ENCODE peak calls at places on chromosome 5, in four cellular contexts. One of them, this sample, is unnamed.

GRCh38 chr5:72602696-72603685 is 95.8 kb upstream of the ZNF366 start:
- DNase-seq in foreskin fibroblast: peak
- DNase-seq in iPS DF 19.7: no peak
- DNase-seq in NCI-H446: no peak
- DNase-seq in this sample: no peak

GRCh38 chr5:145797336-145797735 is 37.8 kb downstream of the PRELID2 start:
- DNase-seq in foreskin fibroblast: peak
- DNase-seq in iPS DF 19.7: no peak
- DNase-seq in NCI-H446: no peak
- DNase-seq in this sample: no peak

GRCh38 chr5:174724484-174725260 is at the start of gene MSX2:
- DNase-seq in foreskin fibroblast: peak
- DNase-seq in iPS DF 19.7: no peak
- DNase-seq in NCI-H446: no peak
- DNase-seq in this sample: no peak

GRCh38 chr5:102670224-102670836 is 84.8 kb upstream of the PAM start:
- DNase-seq in foreskin fibroblast: peak
- DNase-seq in iPS DF 19.7: no peak
- DNase-seq in NCI-H446: no peak
- DNase-seq in this sample: no peak

GRCh38 chr5:137492321-137492720 is 6.8 kb downstream of the SPOCK1 start:
- DNase-seq in foreskin fibroblast: no peak
- DNase-seq in iPS DF 19.7: no peak
- DNase-seq in NCI-H446: no peak
- DNase-seq in this sample: no peak

GRCh38 chr5:94793816-94794198 is 175.3 kb downstream of the SLF1 start:
- DNase-seq in foreskin fibroblast: peak
- DNase-seq in iPS DF 19.7: no peak
- DNase-seq in NCI-H446: no peak
- DNase-seq in this sample: no peak

GRCh38 chr5:73652391-73652790 is 26.4 kb downstream of the ARHGEF28 start:
- DNase-seq in foreskin fibroblast: no peak
- DNase-seq in iPS DF 19.7: no peak
- DNase-seq in NCI-H446: no peak
- DNase-seq in this sample: no peak

GRCh38 chr5:56659991-56660390 is 155.4 kb upstream of the MAP3K1 start:
- DNase-seq in foreskin fibroblast: no peak
- DNase-seq in iPS DF 19.7: no peak
- DNase-seq in NCI-H446: no peak
- DNase-seq in this sample: no peak

GRCh38 chr5:20360243-20360642 is 372.2 kb upstream of the CDH18 start:
- DNase-seq in foreskin fibroblast: no peak
- DNase-seq in iPS DF 19.7: no peak
- DNase-seq in NCI-H446: peak
- DNase-seq in this sample: no peak

GRCh38 chr5:150138551-150139265 is 16.9 kb downstream of the PDGFRB start:
- DNase-seq in foreskin fibroblast: peak
- DNase-seq in iPS DF 19.7: no peak
- DNase-seq in NCI-H446: no peak
- DNase-seq in this sample: no peak

GRCh38 chr5:15234911-15235310 is 265.1 kb upstream of the FBXL7 start:
- DNase-seq in foreskin fibroblast: peak
- DNase-seq in iPS DF 19.7: no peak
- DNase-seq in NCI-H446: no peak
- DNase-seq in this sample: no peak

GRCh38 chr5:67014191-67014590 is 182.4 kb downstream of the CD180 start:
- DNase-seq in foreskin fibroblast: no peak
- DNase-seq in iPS DF 19.7: no peak
- DNase-seq in NCI-H446: no peak
- DNase-seq in this sample: no peak

GRCh38 chr5:149732500-149733128 is 2.5 kb downstream of the PPARGC1B start:
- DNase-seq in foreskin fibroblast: peak
- DNase-seq in iPS DF 19.7: no peak
- DNase-seq in NCI-H446: no peak
- DNase-seq in this sample: no peak

GRCh38 chr5:10400834-10401233 is 40.8 kb upstream of the ROPN1L start:
- DNase-seq in foreskin fibroblast: peak
- DNase-seq in iPS DF 19.7: no peak
- DNase-seq in NCI-H446: no peak
- DNase-seq in this sample: no peak

GRCh38 chr5:100634937-100635336 is 99.8 kb downstream of the FAM174A start:
- DNase-seq in foreskin fibroblast: no peak
- DNase-seq in iPS DF 19.7: no peak
- DNase-seq in NCI-H446: no peak
- DNase-seq in this sample: no peak

GRCh38 chr5:169702726-169703481 is 65.8 kb downstream of the DOCK2 start:
- DNase-seq in foreskin fibroblast: no peak
- DNase-seq in iPS DF 19.7: no peak
- DNase-seq in NCI-H446: no peak
- DNase-seq in this sample: no peak

GRCh38 chr5:142097681-142098080 is 10.9 kb upstream of the NDFIP1 start:
- DNase-seq in foreskin fibroblast: peak
- DNase-seq in iPS DF 19.7: no peak
- DNase-seq in NCI-H446: no peak
- DNase-seq in this sample: no peak

GRCh38 chr5:142057697-142058056 is 44.9 kb upstream of the GNPDA1 start:
- DNase-seq in foreskin fibroblast: no peak
- DNase-seq in iPS DF 19.7: no peak
- DNase-seq in NCI-H446: no peak
- DNase-seq in this sample: no peak

GRCh38 chr5:56471707-56472106 is 238.6 kb upstream of the ANKRD55 start:
- DNase-seq in foreskin fibroblast: no peak
- DNase-seq in iPS DF 19.7: no peak
- DNase-seq in NCI-H446: no peak
- DNase-seq in this sample: no peak

GRCh38 chr5:143828710-143829109 is 16.7 kb downstream of the HMHB1 start:
- DNase-seq in foreskin fibroblast: no peak
- DNase-seq in iPS DF 19.7: no peak
- DNase-seq in NCI-H446: no peak
- DNase-seq in this sample: no peak

GRCh38 chr5:79929095-79929494 is 62.0 kb downstream of the MTX3 start:
- DNase-seq in foreskin fibroblast: no peak
- DNase-seq in iPS DF 19.7: no peak
- DNase-seq in NCI-H446: no peak
- DNase-seq in this sample: no peak

GRCh38 chr5:87940775-87941174 is 327.9 kb downstream of the TMEM161B start:
- DNase-seq in foreskin fibroblast: no peak
- DNase-seq in iPS DF 19.7: no peak
- DNase-seq in NCI-H446: no peak
- DNase-seq in this sample: no peak

GRCh38 chr5:157282150-157282549 is 16.2 kb downstream of the CYFIP2 start:
- DNase-seq in foreskin fibroblast: no peak
- DNase-seq in iPS DF 19.7: no peak
- DNase-seq in NCI-H446: no peak
- DNase-seq in this sample: no peak

GRCh38 chr5:131482556-131483088 is 152.4 kb downstream of the RAPGEF6 start:
- DNase-seq in foreskin fibroblast: no peak
- DNase-seq in iPS DF 19.7: no peak
- DNase-seq in NCI-H446: no peak
- DNase-seq in this sample: no peak

GRCh38 chr5:138449501-138450239 is 10.8 kb downstream of the REEP2 start:
- DNase-seq in foreskin fibroblast: peak
- DNase-seq in iPS DF 19.7: no peak
- DNase-seq in NCI-H446: peak
- DNase-seq in this sample: no peak

GRCh38 chr5:138757061-138757776 is 4.0 kb downstream of the CTNNA1 start:
- DNase-seq in foreskin fibroblast: no peak
- DNase-seq in iPS DF 19.7: no peak
- DNase-seq in NCI-H446: no peak
- DNase-seq in this sample: no peak

GRCh38 chr5:122295138-122295537 is 16.9 kb upstream of the SNCAIP start:
- DNase-seq in foreskin fibroblast: no peak
- DNase-seq in iPS DF 19.7: peak
- DNase-seq in NCI-H446: peak
- DNase-seq in this sample: no peak

GRCh38 chr5:55997742-55998351 is 3.1 kb upstream of the IL6ST start:
- DNase-seq in foreskin fibroblast: peak
- DNase-seq in iPS DF 19.7: no peak
- DNase-seq in NCI-H446: no peak
- DNase-seq in this sample: no peak

GRCh38 chr5:40399349-40399748 is 280.4 kb upstream of the PTGER4 start:
- DNase-seq in foreskin fibroblast: peak
- DNase-seq in iPS DF 19.7: no peak
- DNase-seq in NCI-H446: no peak
- DNase-seq in this sample: no peak

GRCh38 chr5:66741394-66741793 is 145.2 kb downstream of the MAST4 start:
- DNase-seq in foreskin fibroblast: no peak
- DNase-seq in iPS DF 19.7: no peak
- DNase-seq in NCI-H446: no peak
- DNase-seq in this sample: no peak

GRCh38 chr5:143402464-143403356 is 776 bp downstream of the NR3C1 start:
- DNase-seq in foreskin fibroblast: peak
- DNase-seq in iPS DF 19.7: no peak
- DNase-seq in NCI-H446: no peak
- DNase-seq in this sample: no peak

GRCh38 chr5:139340051-139340450 is 1.6 kb upstream of the PAIP2 start:
- DNase-seq in foreskin fibroblast: no peak
- DNase-seq in iPS DF 19.7: no peak
- DNase-seq in NCI-H446: no peak
- DNase-seq in this sample: no peak

GRCh38 chr5:174533771-174534221 is 190.6 kb upstream of the MSX2 start:
- DNase-seq in foreskin fibroblast: peak
- DNase-seq in iPS DF 19.7: no peak
- DNase-seq in NCI-H446: no peak
- DNase-seq in this sample: no peak

This sample was measured in iPS DF 6.9.